ENCODE peak calls at places on chromosomes 12 and 14, in five cellular contexts. O, I, P, W and K are unnamed samples.

GRCh38 chr14:36048667-36049066 is 127.9 kb downstream of the PTCSC3 start:
- DNase-seq in O (no peak), I (no peak), P (no peak), W (no peak), K (no peak)

GRCh38 chr12:132558861-132559623 is 51.3 kb downstream of the LRCOL1 start:
- DNase-seq in O (no peak), I (no peak), P (no peak), W (no peak), K (no peak)

GRCh38 chr12:34605510-34605887 is 583.2 kb downstream of the ALG10 start:
- DNase-seq in O (no peak), I (no peak), P (no peak), W (no peak), K (no peak)

GRCh38 chr14:104268725-104269436 is 130.5 kb downstream of the KIF26A start:
- DNase-seq in O (no peak), I (no peak), P (no peak), W (no peak), K (no peak)

GRCh38 chr14:75470238-75470797 is 42.5 kb downstream of the JDP2 start:
- DNase-seq in O (no peak), I (no peak), P (no peak), W (no peak), K (no peak)

GRCh38 chr12:108269224-108269623 is 69.9 kb downstream of the CMKLR1 start:
- DNase-seq in O (no peak), I (no peak), P (no peak), W (no peak), K (no peak)

GRCh38 chr12:92745874-92746553 is 43.2 kb downstream of the PLEKHG7 start:
- DNase-seq in O (peak; percentile 91), I (peak; percentile 95), P (no peak), W (no peak), K (no peak)

GRCh38 chr14:72519543-72519942 is 374.4 kb downstream of the DPF3 start:
- DNase-seq in O (no peak), I (no peak), P (no peak), W (no peak), K (no peak)

GRCh38 chr14:39488600-39488999 is 56.4 kb upstream of the FBXO33 start:
- DNase-seq in O (no peak), I (peak; percentile 5), P (peak; percentile 61), W (no peak), K (peak; percentile 38)

GRCh38 chr12:4011597-4011996 is 138.4 kb upstream of the PARP11 start:
- DNase-seq in O (no peak), I (no peak), P (no peak), W (no peak), K (no peak)

GRCh38 chr12:77553976-77554619 is 276.6 kb upstream of the NAV3 start:
- DNase-seq in O (no peak), I (no peak), P (no peak), W (no peak), K (no peak)

GRCh38 chr12:103462675-103463074 is 33.1 kb downstream of the C12orf42 start:
- DNase-seq in O (no peak), I (no peak), P (no peak), W (no peak), K (no peak)

GRCh38 chr12:64160021-64160717 is 61.9 kb downstream of the KICS2 start:
- DNase-seq in O (no peak), I (no peak), P (no peak), W (no peak), K (no peak)

GRCh38 chr14:69519701-69520100 is 35.2 kb downstream of the PLEKHD1 start:
- DNase-seq in O (no peak), I (no peak), P (no peak), W (no peak), K (no peak)

GRCh38 chr12:16435875-16436554 is 88.6 kb downstream of the MGST1 start:
- DNase-seq in O (no peak), I (no peak), P (no peak), W (no peak), K (no peak)

GRCh38 chr12:18882690-18883089 is 144.8 kb downstream of the CAPZA3 start:
- DNase-seq in O (no peak), I (no peak), P (no peak), W (no peak), K (no peak)

GRCh38 chr12:11500222-11500860 is 105.0 kb upstream of the PRB2 start:
- DNase-seq in O (peak; percentile 32), I (peak; percentile 30), P (peak; percentile 57), W (peak; percentile 68), K (no peak)

GRCh38 chr12:112738531-112738930 is 53.0 kb upstream of the RPH3A start:
- DNase-seq in O (no peak), I (no peak), P (no peak), W (no peak), K (no peak)

GRCh38 chr12:10718279-10718821 is 4.8 kb downstream of the YBX3 start:
- DNase-seq in O (peak; percentile 40), I (peak; percentile 56), P (no peak), W (no peak), K (no peak)